ENCODE peak calls at places on chromosomes 4 and X, in six cellular contexts. One of them, this sample, is unnamed. For H3K36me3, the result is how much of the 10 kb centered on the place peaks cover.

GRCh38 chr4:88077911-88078310 is 70.5 kb downstream of the PKD2 start:
- DNase-seq in IMR-90: no peak
- DNase-seq in body of pancreas: no peak
- DNase-seq in kidney: no peak
- DNase-seq in lower lobe of right lung: no peak
- DNase-seq in aorta: no peak
- DNase-seq in this sample: no peak

GRCh38 chrX:3807906-3808305 is 94.5 kb upstream of the PRKX start:
- DNase-seq in body of pancreas: no peak
- DNase-seq in lower lobe of right lung: no peak
- DNase-seq in kidney: no peak
- DNase-seq in aorta: no peak
- DNase-seq in IMR-90: no peak
- DNase-seq in this sample: no peak

GRCh38 chrX:150049647-150050046 is 111.4 kb upstream of the EOLA2 start:
- DNase-seq in lower lobe of right lung: no peak
- DNase-seq in aorta: no peak
- DNase-seq in kidney: no peak
- DNase-seq in body of pancreas: no peak
- DNase-seq in IMR-90: peak
- DNase-seq in this sample: no peak

GRCh38 chr4:94559351-94559806 is 107.6 kb downstream of the PDLIM5 start:
- DNase-seq in IMR-90: peak
- DNase-seq in body of pancreas: no peak
- DNase-seq in kidney: no peak
- DNase-seq in lower lobe of right lung: no peak
- DNase-seq in aorta: no peak
- DNase-seq in this sample: no peak

GRCh38 chr4:972651-973424 is 531 bp downstream of the DGKQ start:
- DNase-seq in kidney: peak
- DNase-seq in body of pancreas: peak
- DNase-seq in IMR-90: no peak
- DNase-seq in lower lobe of right lung: peak
- DNase-seq in aorta: no peak
- DNase-seq in this sample: peak

GRCh38 chr4:150583287-150584197 is 1.6 kb downstream of the MAB21L2 start:
- DNase-seq in body of pancreas: no peak
- DNase-seq in lower lobe of right lung: peak
- DNase-seq in IMR-90: peak
- DNase-seq in aorta: peak
- DNase-seq in kidney: peak
- DNase-seq in this sample: peak

GRCh38 chr4:142567620-142568451 is 278.3 kb downstream of the INPP4B start:
- DNase-seq in body of pancreas: peak
- DNase-seq in aorta: no peak
- DNase-seq in kidney: no peak
- DNase-seq in lower lobe of right lung: no peak
- DNase-seq in IMR-90: peak
- DNase-seq in this sample: peak

GRCh38 chr4:150582881-150583286 is 933 bp downstream of the MAB21L2 start:
- DNase-seq in lower lobe of right lung: no peak
- DNase-seq in aorta: peak
- DNase-seq in body of pancreas: no peak
- DNase-seq in kidney: peak
- DNase-seq in IMR-90: peak
- DNase-seq in this sample: no peak

GRCh38 chr4:87853108-87853507 is 20.3 kb downstream of the MEPE start:
- DNase-seq in body of pancreas: no peak
- DNase-seq in IMR-90: peak
- DNase-seq in lower lobe of right lung: no peak
- DNase-seq in aorta: no peak
- DNase-seq in kidney: no peak
- DNase-seq in this sample: no peak

GRCh38 chrX:115013705-115014104 is 3.7 kb downstream of the IL13RA2 start:
- DNase-seq in aorta: no peak
- DNase-seq in kidney: no peak
- DNase-seq in lower lobe of right lung: no peak
- DNase-seq in IMR-90: peak
- DNase-seq in body of pancreas: no peak
- DNase-seq in this sample: no peak

GRCh38 chr4:110289601-110290100 is 91.2 kb upstream of the ELOVL6 start:
- DNase-seq in body of pancreas: no peak
- DNase-seq in aorta: no peak
- DNase-seq in IMR-90: no peak
- DNase-seq in lower lobe of right lung: no peak
- DNase-seq in kidney: no peak
- DNase-seq in this sample: no peak

GRCh38 chrX:154074199-154074598 is 23.3 kb downstream of the MECP2 start:
- DNase-seq in body of pancreas: no peak
- DNase-seq in aorta: no peak
- DNase-seq in kidney: no peak
- DNase-seq in lower lobe of right lung: no peak
- DNase-seq in IMR-90: peak
- DNase-seq in this sample: no peak

DNA sequence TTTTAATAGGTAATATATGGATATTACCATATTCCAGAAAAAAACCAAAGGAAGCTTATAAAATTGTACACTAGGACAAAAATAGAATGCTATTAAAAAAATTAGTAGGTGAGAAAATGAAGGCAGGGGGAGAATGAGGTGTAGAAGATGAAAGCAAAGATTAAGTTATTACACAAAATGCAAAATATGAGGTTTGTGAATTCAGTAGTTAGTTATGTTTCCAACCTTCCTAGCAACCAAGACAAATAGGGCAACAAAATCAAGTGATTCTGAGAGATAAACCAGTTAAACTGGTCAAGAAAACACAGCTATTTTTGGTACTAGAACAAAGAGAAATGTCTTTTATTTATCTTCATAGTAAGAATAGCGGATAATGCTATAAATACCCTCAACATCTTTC is 300.0 kb upstream of the RASGEF1B start:
- DNase-seq in IMR-90: no peak
- DNase-seq in lower lobe of right lung: no peak
- DNase-seq in kidney: no peak
- DNase-seq in body of pancreas: no peak
- DNase-seq in aorta: no peak
- DNase-seq in this sample: no peak
- H3K36me3 ChIP-seq in IMR-90: under half
- H3K36me3 ChIP-seq in lower lobe of right lung: under half
- H3K36me3 ChIP-seq in kidney: under half
- H3K36me3 ChIP-seq in body of pancreas: under half
- H3K36me3 ChIP-seq in aorta: under half
- H3K36me3 ChIP-seq in this sample: under half

GRCh38 chr4:38123555-38123954 is 163.4 kb downstream of the PTTG2 start:
- DNase-seq in body of pancreas: no peak
- DNase-seq in IMR-90: no peak
- DNase-seq in kidney: no peak
- DNase-seq in lower lobe of right lung: no peak
- DNase-seq in aorta: no peak
- DNase-seq in this sample: no peak
- H3K36me3 ChIP-seq in body of pancreas: under half
- H3K36me3 ChIP-seq in IMR-90: under half
- H3K36me3 ChIP-seq in kidney: under half
- H3K36me3 ChIP-seq in lower lobe of right lung: half or more
- H3K36me3 ChIP-seq in aorta: under half
- H3K36me3 ChIP-seq in this sample: under half

GRCh38 chr4:75973770-75974169 is 17.0 kb downstream of the SDAD1 start:
- DNase-seq in aorta: no peak
- DNase-seq in body of pancreas: no peak
- DNase-seq in lower lobe of right lung: no peak
- DNase-seq in IMR-90: no peak
- DNase-seq in kidney: no peak
- DNase-seq in this sample: no peak
- H3K36me3 ChIP-seq in aorta: under half
- H3K36me3 ChIP-seq in body of pancreas: half or more
- H3K36me3 ChIP-seq in lower lobe of right lung: half or more
- H3K36me3 ChIP-seq in IMR-90: under half
- H3K36me3 ChIP-seq in kidney: under half
- H3K36me3 ChIP-seq in this sample: half or more

GRCh38 chr4:145170209-145170608 is 10.2 kb downstream of the OTUD4 start:
- DNase-seq in kidney: no peak
- DNase-seq in body of pancreas: no peak
- DNase-seq in aorta: no peak
- DNase-seq in IMR-90: peak
- DNase-seq in lower lobe of right lung: no peak
- DNase-seq in this sample: no peak
- H3K36me3 ChIP-seq in kidney: under half
- H3K36me3 ChIP-seq in body of pancreas: under half
- H3K36me3 ChIP-seq in aorta: under half
- H3K36me3 ChIP-seq in IMR-90: under half
- H3K36me3 ChIP-seq in lower lobe of right lung: half or more
- H3K36me3 ChIP-seq in this sample: under half

This sample was measured in transverse colon.